ENCODE peak calls at places on chromosomes 13 and 19, in four cellular contexts. B is heart right ventricle; Y is cardiac muscle cell; Q is effector memory CD4-positive, alpha-beta T cell. K is an unnamed sample.

GRCh38 chr19:18795540-18795939 is 4.4 kb upstream of the COMP start:
- DNase-seq in Y (peak; percentile 48), Q (no peak), B (no peak), K (no peak)

GRCh38 chr13:62512194-62513141 is 1096.8 kb upstream of the PCDH20 start:
- DNase-seq in Y (peak; percentile 32), B (no peak), Q (no peak), K (no peak)

GRCh38 chr19:41590945-41591344 is 15.0 kb downstream of the CEACAM21 start:
- DNase-seq in B (no peak), Y (no peak), Q (no peak), K (no peak)

GRCh38 chr19:39133431-39134270 is 8.1 kb downstream of the PAK4 start:
- DNase-seq in Y (peak; percentile 24), Q (no peak), B (no peak), K (no peak)

GRCh38 chr19:47435196-47435595 is 15.9 kb upstream of the MEIS3 start:
- DNase-seq in Y (no peak), B (no peak), Q (no peak), K (no peak)

GRCh38 chr13:106038752-106039151 is 496.7 kb downstream of the EFNB2 start:
- DNase-seq in B (no peak), Y (peak; percentile 70), Q (no peak), K (no peak)

GRCh38 chr19:1855040-1855827 is 7.0 kb upstream of the REXO1 start:
- DNase-seq in B (peak; percentile 95), Y (peak; percentile 91), Q (peak; percentile 74), K (peak; percentile 84)

GRCh38 chr19:35569281-35569781 is 5.9 kb upstream of the ATP4A start:
- DNase-seq in Y (no peak), B (no peak), Q (no peak), K (no peak)

GRCh38 chr19:46201413-46202310 is 27.9 kb upstream of the IGFL1 start:
- DNase-seq in Q (no peak), B (no peak), Y (no peak), K (no peak)

GRCh38 chr19:31314849-31315620 is 34.2 kb downstream of the TSHZ3 start:
- DNase-seq in Q (no peak), B (no peak), Y (no peak), K (no peak)

GRCh38 chr13:99190147-99190985 is 10.3 kb upstream of the UBAC2 start:
- DNase-seq in B (no peak), Y (no peak), Q (no peak), K (no peak)

GRCh38 chr19:38388310-38389100 is at the start of gene SPRED3:
- DNase-seq in Q (no peak), B (peak; percentile 23), Y (peak; percentile 62), K (no peak)

DNA sequence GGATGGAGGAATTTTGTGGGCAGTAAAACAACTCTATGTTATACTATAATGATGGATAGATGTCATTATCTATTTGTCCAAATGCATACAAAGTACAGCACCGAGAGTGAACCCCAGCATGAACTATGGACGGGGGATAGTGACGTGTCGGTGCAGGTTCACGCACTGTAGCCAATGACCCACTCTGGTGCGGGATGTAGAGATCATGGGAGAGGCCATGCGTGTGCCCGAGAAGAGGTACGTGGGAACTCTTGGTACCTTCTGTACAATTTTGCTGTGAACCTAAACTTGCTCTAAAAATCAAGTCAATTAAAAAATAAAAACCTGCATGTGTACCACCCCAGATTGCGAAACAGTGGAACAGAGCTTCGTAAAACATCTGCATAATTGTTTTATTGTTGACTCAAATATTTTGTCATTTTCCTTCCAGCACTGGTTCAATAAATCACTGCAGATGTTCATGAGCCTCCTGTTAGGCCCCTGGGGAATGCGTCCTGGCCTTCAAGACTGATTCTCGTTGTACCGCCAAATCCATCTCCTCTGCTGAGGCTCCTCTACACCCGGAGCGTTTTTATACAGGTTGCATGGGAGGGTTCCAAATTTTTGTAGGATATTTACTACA is 30.9 kb downstream of the COL4A1 start:
- DNase-seq in Q (no peak), Y (no peak), B (no peak), K (no peak)
- H3K27ac ChIP-seq in Q (no peak overlapping the region), Y (no peak overlapping the region), B (no peak overlapping the region), K (no peak overlapping the region)

GRCh38 chr13:28718538-28719226 is at the start of gene SLC46A3:
- DNase-seq in B (peak; percentile 100), Q (peak; percentile 88), Y (peak; percentile 99), K (peak; percentile 97)
- H3K27me3 ChIP-seq in B (no peaks in the 10 kb centered on the region), Q (no peaks in the 10 kb centered on the region), Y (no peaks in the 10 kb centered on the region), K (no peaks in the 10 kb centered on the region)

DNA sequence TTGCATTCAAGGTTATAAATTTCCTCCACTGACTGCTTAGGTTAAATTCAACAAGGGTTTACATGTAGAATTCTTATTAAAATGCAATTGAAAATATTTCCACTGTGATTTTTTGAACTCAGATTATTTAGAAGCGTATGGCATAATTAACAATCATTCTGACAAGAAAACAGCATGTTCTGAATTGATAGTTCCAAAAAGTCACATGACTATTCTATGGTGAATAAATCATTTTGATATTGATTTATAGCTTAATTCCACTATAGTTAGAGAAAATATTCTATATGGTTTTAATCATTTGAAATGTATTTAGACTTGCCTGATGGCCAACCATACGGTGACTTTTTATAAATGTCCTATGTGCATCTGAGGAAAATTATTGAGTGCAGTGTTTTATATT is 3.0 kb downstream of the ZNF577 start:
- DNase-seq in Q (no peak), B (no peak), Y (no peak), K (no peak)
- H3K9me3 ChIP-seq in Q (peaks cover 56% of the 10 kb centered on the region), B (peaks cover 19% of the 10 kb centered on the region), Y (no peaks in the 10 kb centered on the region), K (peaks cover 9% of the 10 kb centered on the region)

DNA sequence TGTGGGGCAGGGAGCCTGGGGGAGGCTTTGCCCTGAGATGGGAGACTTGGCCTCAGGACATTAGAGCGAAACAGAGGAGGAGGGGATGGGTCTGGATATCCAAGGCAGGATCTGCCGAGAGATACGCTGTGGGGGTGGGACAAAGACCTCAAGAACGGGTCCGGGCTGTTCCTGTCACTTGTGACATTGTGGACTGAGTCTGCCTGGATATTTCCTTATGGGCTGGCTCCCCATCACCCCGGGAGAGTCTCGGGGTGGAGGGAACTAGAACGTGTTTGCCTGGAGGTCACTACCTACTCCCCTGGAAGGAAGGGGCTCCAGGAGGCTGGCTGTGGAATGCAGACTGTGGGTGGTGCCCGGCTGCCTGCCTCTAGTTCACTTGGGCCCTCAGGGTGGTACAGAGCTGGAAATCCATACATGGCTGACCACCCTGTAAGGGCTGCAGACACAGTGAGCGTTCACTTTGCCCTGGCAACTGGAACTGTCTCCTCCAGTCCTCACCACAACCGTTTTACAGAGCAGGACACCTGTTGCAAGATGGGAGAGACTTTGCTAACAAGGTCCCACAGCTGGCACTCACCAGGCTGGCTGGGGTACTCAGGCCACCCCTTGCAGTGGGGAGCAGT is 26.5 kb downstream of the DNM2 start:
- DNase-seq in Y (no peak), Q (no peak), B (no peak), K (no peak)
- H3K27ac ChIP-seq in Y (peak overlapping the region; percentile 70), Q (no peak overlapping the region), B (peak overlapping the region; percentile 20), K (no peak overlapping the region)

DNA sequence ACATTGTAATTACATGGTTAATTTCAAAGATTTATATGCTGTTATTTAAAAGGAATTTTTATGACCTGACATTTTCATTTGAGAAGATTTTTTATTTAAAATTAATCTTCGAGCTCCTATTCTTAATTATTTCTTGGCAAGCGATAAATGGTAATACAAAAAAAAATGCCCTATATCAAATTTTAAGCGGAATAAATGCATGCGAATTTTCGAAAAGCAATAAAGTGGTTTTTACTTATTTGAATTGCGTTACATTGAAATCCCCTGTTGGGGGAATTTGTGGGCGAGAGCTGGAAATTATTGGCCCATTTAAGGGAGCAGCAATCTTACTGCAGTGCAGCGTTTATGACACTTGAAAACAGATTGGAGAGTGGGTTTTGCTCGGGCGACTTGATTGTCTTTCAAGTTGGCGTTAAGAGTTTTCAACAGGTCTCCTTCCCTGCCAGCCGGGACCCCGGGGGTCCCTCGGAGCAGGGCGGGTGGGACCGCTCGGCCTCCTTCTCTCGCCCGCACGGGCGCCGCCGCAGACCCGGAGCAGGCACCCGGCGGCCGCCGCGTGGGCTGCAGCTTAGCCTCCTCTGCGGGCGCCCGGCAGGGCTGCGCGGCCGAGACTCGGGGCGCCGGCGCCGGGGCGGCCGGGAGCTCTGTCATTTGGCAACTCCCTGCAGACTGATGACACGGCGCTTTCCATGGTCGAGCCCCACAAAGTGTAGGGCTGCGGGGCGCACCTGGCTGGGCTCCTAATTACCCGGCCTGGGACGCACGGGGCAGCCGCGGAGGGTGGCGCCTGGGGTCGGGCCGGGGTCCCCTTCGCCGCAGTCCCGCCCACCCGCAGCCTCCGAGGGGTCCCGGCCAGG is 255.1 kb upstream of the SOX21 start:
- DNase-seq in B (no peak), Y (peak; percentile 9), Q (no peak), K (no peak)
- H3K27me3 ChIP-seq in B (peaks cover 89% of the 10 kb centered on the region), Y (peaks cover 75% of the 10 kb centered on the region), Q (peaks cover 13% of the 10 kb centered on the region), K (peaks cover 22% of the 10 kb centered on the region)

DNA sequence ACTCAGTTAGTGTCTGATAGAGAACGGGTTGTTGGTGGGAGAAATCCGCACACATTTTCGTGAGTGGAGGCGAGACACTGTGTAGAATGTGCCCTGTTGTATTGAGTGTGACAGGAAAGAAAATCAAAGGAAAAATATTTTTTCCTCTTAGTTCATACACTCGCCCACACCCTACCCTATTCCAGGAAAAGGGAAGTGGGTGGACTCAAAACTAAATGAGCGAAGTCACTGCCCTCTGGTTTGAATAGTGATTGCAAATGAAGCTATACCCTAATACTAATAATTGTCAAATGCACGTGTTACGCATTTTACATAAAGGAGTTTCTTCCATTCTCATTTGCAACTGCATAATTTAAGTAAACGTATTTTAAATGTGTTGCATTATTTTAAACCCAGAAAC is 2.0 kb downstream of the ZNF347 start:
- DNase-seq in Q (no peak), B (no peak), Y (no peak), K (no peak)
- H3K9me3 ChIP-seq in Q (no peaks in the 10 kb centered on the region), B (peaks cover 2% of the 10 kb centered on the region), Y (no peaks in the 10 kb centered on the region), K (peaks cover 14% of the 10 kb centered on the region)

GRCh38 chr13:41780736-41781708 is 179.9 kb downstream of the VWA8 start:
- DNase-seq in B (no peak), Q (no peak), Y (peak; percentile 91), K (no peak)

GRCh38 chr13:41782086-41782485 is 178.8 kb downstream of the VWA8 start:
- DNase-seq in Q (no peak), B (no peak), Y (no peak), K (no peak)

GRCh38 chr13:41791056-41791455 is 169.9 kb downstream of the VWA8 start:
- DNase-seq in Y (peak; percentile 40), B (no peak), Q (no peak), K (no peak)

GRCh38 chr13:41788552-41788951 is 172.4 kb downstream of the VWA8 start:
- DNase-seq in Y (peak; percentile 45), Q (no peak), B (no peak), K (no peak)

DNA sequence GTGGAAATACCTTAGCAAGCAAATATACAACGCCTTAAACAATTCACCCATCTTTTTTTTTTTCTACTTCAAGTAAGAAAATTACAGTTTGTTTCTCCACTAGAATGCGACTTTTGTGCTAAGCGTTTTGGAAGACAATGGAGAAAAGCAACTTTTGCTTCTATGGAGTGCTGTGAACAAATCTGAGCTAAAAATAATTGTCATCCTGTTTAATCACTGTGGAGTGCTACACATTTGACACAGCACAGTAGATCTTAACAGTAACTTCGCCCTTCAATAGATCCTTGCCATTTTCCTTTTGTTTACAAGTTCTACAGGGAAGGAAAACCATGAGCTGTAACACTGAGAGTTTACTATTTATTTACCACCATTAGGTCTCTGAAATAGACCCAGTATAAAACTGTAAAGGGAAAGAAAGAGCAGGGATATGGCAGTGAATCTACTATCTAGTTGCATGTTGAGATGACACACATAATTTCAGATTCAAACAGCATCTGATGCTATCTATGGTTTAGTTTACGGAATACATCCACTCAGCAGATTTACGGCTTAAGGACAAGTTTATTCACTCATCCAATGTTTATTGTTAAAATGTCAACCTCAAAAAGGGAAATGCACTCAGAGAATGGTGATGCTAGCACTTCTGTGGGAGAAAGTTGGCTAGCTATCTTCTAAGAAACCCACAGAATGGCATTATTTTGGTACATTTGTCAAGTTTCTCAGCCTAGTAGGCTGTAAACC is 175.3 kb downstream of the VWA8 start:
- DNase-seq in B (no peak), Q (no peak), Y (no peak), K (no peak)
- H3K27ac ChIP-seq in B (peak overlapping the region; percentile 59), Q (no peak overlapping the region), Y (peak overlapping the region; percentile 65), K (no peak overlapping the region)

K was measured in CD4-positive, alpha-beta memory T cell.